ENCODE peak calls at places on chromosomes 4 and X, in four cellular contexts. L is transverse colon, W is cardiac muscle cell, I is AG10803. F is an unnamed sample.

GRCh38 chrX:47644557-47645091 is 5.7 kb downstream of the ELK1 start:
- DNase-seq in L (no peak), W (peak), I (peak), F (no peak)

GRCh38 chrX:70411475-70411874 is 11.6 kb upstream of the GDPD2 start:
- DNase-seq in W (no peak), I (no peak), L (no peak), F (no peak)

GRCh38 chrX:41946230-41946629 is 22.9 kb upstream of the CASK start:
- DNase-seq in L (peak), I (no peak), W (no peak), F (no peak)

GRCh38 chrX:63186137-63186536 is 165.0 kb downstream of the SPIN4 start:
- DNase-seq in I (no peak), L (no peak), W (no peak), F (no peak)

GRCh38 chr4:174690665-174691064 is 138.4 kb downstream of the GLRA3 start:
- DNase-seq in W (no peak), L (no peak), I (no peak), F (no peak)

GRCh38 chr4:180698550-180698949 is 1544.7 kb upstream of the TENM3 start:
- DNase-seq in L (no peak), W (no peak), I (no peak), F (no peak)

GRCh38 chr4:3413217-3413671 is 28.5 kb upstream of the HGFAC start:
- DNase-seq in L (no peak), W (no peak), I (no peak), F (no peak)

GRCh38 chrX:134013528-134013927 is 28.1 kb upstream of the GPC3 start:
- DNase-seq in W (no peak), I (no peak), L (no peak), F (no peak)

GRCh38 chr4:47010347-47011188 is 17.2 kb upstream of the GABRA4 start:
- DNase-seq in I (no peak), W (no peak), L (no peak), F (peak)

GRCh38 chr4:122588453-122589238 is 32.2 kb downstream of the IL21 start:
- DNase-seq in W (no peak), I (peak), L (no peak), F (no peak)

GRCh38 chr4:177987896-177988295 is 545.7 kb upstream of the AGA start:
- DNase-seq in L (no peak), I (no peak), W (no peak), F (no peak)

GRCh38 chrX:118773782-118774181 is 46.4 kb downstream of the IL13RA1 start:
- DNase-seq in I (no peak), W (no peak), L (peak), F (no peak)

GRCh38 chr4:3471098-3471760 is 8.1 kb downstream of the DOK7 start:
- DNase-seq in L (no peak), W (no peak), I (no peak), F (no peak)

GRCh38 chr4:185305979-185306442 is 89.7 kb downstream of the LRP2BP start:
- DNase-seq in L (no peak), I (peak), W (peak), F (no peak)

GRCh38 chrX:47030339-47030738 is 47.9 kb upstream of the RGN start:
- DNase-seq in W (peak), I (peak), L (no peak), F (peak)

GRCh38 chr4:69984030-69984443 is 11.7 kb upstream of the STATH start:
- DNase-seq in L (no peak), W (peak), I (no peak), F (no peak)

GRCh38 chr4:24226018-24226417 is 336.2 kb upstream of the PPARGC1A start:
- DNase-seq in I (peak), L (no peak), W (no peak), F (no peak)

GRCh38 chr4:118206627-118207026 is 146.2 kb downstream of the PRSS12 start:
- DNase-seq in W (peak), I (peak), L (no peak), F (no peak)

GRCh38 chrX:41043950-41044349 is 41.3 kb upstream of the USP9X start:
- DNase-seq in L (no peak), I (peak), W (peak), F (no peak)

GRCh38 chr4:157587681-157588423 is 367.3 kb downstream of the GRIA2 start:
- DNase-seq in I (no peak), W (no peak), L (no peak), F (no peak)

GRCh38 chrX:118272237-118272636 is 73.7 kb upstream of the WDR44 start:
- DNase-seq in L (no peak), W (peak), I (peak), F (no peak)

GRCh38 chr4:48194986-48195773 is 61.1 kb upstream of the TXK start:
- DNase-seq in L (no peak), W (no peak), I (peak), F (no peak)

GRCh38 chrX:11791090-11791489 is 33.1 kb downstream of the MSL3 start:
- DNase-seq in I (no peak), W (no peak), L (no peak), F (no peak)

GRCh38 chr4:48203819-48204218 is 65.8 kb downstream of the TEC start:
- DNase-seq in I (no peak), W (no peak), L (no peak), F (no peak)

GRCh38 chrX:40300286-40300890 is 202.6 kb upstream of the BCOR start:
- DNase-seq in L (no peak), I (no peak), W (no peak), F (peak)

DNA sequence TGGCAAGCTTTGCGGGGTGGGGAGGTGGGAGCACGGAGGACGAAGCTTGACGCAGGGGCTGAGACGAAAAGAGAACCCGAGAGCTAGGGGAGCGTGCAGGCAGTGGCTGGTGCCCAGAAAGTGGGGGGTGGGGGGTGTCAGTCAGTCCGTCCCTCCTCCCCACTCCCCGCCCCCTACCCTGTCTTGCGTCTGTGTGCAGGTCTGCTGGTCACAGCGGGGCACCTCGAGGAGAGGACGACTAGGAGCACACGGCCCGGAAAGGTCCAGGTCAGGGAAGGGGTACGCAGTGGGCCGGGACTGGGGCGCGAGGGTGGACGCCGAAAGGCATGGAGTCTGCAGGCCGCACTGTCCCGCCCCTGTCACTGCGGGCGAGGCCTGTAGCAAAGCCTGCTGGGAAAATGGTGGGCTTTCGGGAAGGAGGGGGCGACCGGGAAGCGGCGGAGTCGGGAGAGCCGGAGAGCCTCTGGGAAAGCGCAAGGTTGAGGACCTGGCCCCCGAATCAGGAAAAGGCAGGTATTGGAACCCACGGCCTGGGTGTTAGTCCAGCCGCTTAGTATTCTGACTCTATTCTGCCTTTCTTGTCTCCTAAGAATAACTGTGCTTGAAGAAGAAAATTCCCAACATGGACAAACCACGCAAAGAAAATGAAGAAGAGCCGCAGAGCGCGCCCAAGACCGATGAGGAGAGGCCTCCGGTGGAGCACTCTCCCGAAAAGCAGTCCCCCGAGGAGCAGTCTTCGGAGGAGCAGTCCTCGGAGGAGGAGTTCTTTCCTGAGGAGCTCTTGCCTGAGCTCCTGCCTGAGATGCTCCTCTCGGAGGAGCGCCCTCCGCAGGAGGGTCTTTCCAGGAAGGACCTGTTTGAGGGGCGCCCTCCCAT is 758 bp downstream of the TCEAL1 start:
- DNase-seq in I (peak), L (peak), W (peak), F (peak)
- TF ChIP-seq CTCF in I (peak), L (peak), W (peak), F (no peak)

GRCh38 chrX:37926700-37927099 is 79.3 kb upstream of the DYNLT3 start:
- DNase-seq in W (peak), L (no peak), I (peak), F (peak)
- TF ChIP-seq CTCF in W (peak), L (peak), I (peak), F (peak)

GRCh38 chr4:16443504-16444088 is 217.3 kb upstream of the TAPT1 start:
- DNase-seq in I (peak), W (peak), L (no peak), F (peak)
- TF ChIP-seq CTCF in I (peak), W (peak), L (peak), F (peak)

GRCh38 chrX:86806786-86807185 is 658.5 kb downstream of the DACH2 start:
- DNase-seq in I (no peak), W (no peak), L (no peak), F (peak)
- TF ChIP-seq CTCF in I (no peak), W (no peak), L (peak), F (peak)

GRCh38 chr4:6686104-6686787 is 7.4 kb upstream of the S100P start:
- DNase-seq in L (no peak), I (no peak), W (no peak), F (no peak)

GRCh38 chr4:6688879-6689505 is 4.7 kb upstream of the S100P start:
- DNase-seq in I (peak), W (peak), L (peak), F (peak)

GRCh38 chr4:6684656-6685055 is 9.0 kb upstream of the S100P start:
- DNase-seq in I (no peak), W (no peak), L (no peak), F (no peak)

GRCh38 chr4:6689506-6689960 is 4.1 kb upstream of the S100P start:
- DNase-seq in I (no peak), W (no peak), L (peak), F (peak)

GRCh38 chr4:6687947-6688878 is 5.5 kb upstream of the S100P start:
- DNase-seq in W (no peak), I (no peak), L (no peak), F (peak)
- TF ChIP-seq CTCF in W (no peak), I (no peak), L (no peak), F (no peak)

DNA sequence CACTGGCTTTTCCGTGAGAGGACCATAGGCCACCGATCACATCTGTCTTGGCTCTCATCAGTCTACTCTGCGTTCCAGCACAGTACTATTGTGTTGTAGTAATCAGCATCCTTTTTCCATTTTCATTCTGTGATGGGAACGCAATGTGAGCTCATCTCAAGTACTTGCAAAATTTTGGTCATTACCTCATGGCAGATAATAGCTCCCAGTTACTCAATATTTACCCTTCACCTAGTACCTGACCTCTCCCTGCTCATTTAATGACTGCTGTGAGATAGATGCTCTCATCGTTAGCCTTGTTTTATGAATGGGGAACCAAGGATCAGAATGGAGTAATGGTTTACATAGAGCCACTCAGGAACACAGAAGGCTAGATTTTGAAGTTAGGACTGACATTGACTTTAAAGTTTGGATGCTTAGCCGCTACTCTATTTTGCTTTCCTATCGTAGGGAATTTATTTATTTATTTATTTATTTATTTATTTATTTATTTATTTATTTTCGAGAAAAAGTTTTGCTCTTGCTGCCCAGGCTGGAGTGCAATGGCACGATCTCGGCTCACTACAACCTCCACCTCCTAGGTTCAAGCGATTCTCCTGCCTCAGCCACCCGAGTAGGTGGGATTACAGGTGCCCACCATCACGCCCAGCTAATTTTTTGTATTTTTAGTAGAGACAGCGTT is 6.5 kb upstream of the GPR101 start:
- DNase-seq in W (no peak), I (no peak), L (no peak), F (no peak)
- TF ChIP-seq CTCF in W (no peak), I (no peak), L (no peak), F (no peak)

GRCh38 chrX:15564981-15565579 is 35.7 kb downstream of the ACE2 start:
- DNase-seq in W (peak), L (peak), I (peak), F (peak)
- TF ChIP-seq CTCF in W (peak), L (peak), I (peak), F (peak)

DNA sequence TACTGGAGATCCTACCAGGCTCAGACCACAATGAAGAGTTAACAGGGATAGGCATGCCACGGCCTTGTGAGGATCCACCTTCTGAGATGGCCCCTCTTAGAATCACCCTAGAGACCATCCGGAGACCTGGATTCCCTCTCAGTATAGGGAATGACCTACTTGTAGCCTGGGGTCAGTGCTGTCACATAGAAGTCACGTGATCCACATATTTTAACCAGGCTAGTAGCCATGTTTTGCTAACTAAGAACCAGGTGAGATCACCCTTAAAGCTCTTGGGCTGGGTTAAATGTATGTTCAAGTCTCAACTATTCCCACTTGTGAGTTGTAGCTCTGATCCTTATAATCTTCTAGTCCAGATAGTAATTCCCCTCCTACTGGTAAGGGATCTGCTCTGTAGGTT is 215.4 kb downstream of the CCNG2 start:
- DNase-seq in I (no peak), L (no peak), W (no peak), F (no peak)
- TF ChIP-seq CTCF in I (no peak), L (no peak), W (no peak), F (no peak)

F was measured in GM13976.